ENCODE peak calls at places on chromosomes 5 and 9, in seven cellular contexts. H is foreskin keratinocyte, S is D341Med, Z is AG04450, J is activated T-helper 1 cell treated with Interleukin-2 at 50 U/mL for 16 hours, D is hypothalamus, W is AG08395. V is an unnamed sample.

GRCh38 chr5:122849746-122850145 is 4.3 kb downstream of the SNX24 start:
- DNase-seq in H (peak), S (no peak), Z (no peak), J (no peak), D (no peak), W (no peak), V (peak)

GRCh38 chr5:149946118-149946517 is 1.5 kb upstream of the PDE6A start:
- DNase-seq in H (no peak), S (no peak), Z (no peak), J (no peak), D (no peak), W (no peak), V (no peak)

GRCh38 chr5:32233696-32234447 is 59.8 kb upstream of the GOLPH3 start:
- DNase-seq in H (no peak), S (peak), Z (no peak), J (no peak), D (no peak), W (peak), V (no peak)

GRCh38 chr9:20197976-20198685 is 409.3 kb upstream of the SLC24A2 start:
- DNase-seq in H (peak), S (peak), Z (no peak), J (no peak), D (no peak), W (no peak), V (peak)

GRCh38 chr9:72554221-72554641 is 32.8 kb downstream of the TMC1 start:
- DNase-seq in H (peak), S (no peak), Z (peak), J (no peak), D (no peak), W (peak), V (peak)

GRCh38 chr5:151924564-151925395 is at the start of gene GLRA1:
- DNase-seq in H (peak), S (peak), Z (peak), J (peak), D (peak), W (peak), V (peak)

GRCh38 chr9:69325409-69326212 is 596 bp downstream of the ENTREP1 start:
- DNase-seq in H (no peak), S (peak), Z (no peak), J (no peak), D (no peak), W (peak), V (no peak)

GRCh38 chr5:19266791-19267190 is 721.2 kb downstream of the CDH18 start:
- DNase-seq in H (no peak), S (no peak), Z (no peak), J (no peak), D (no peak), W (no peak), V (no peak)

GRCh38 chr5:89253931-89254330 is 370.9 kb upstream of the MEF2C start:
- DNase-seq in H (no peak), S (no peak), Z (no peak), J (no peak), D (no peak), W (no peak), V (no peak)

GRCh38 chr9:92481029-92481633 is 1.2 kb downstream of the ASPN start:
- DNase-seq in H (peak), S (no peak), Z (no peak), J (no peak), D (no peak), W (no peak), V (no peak)

GRCh38 chr5:11719888-11720481 is 184.3 kb downstream of the CTNND2 start:
- DNase-seq in H (peak), S (peak), Z (no peak), J (no peak), D (peak), W (no peak), V (peak)

GRCh38 chr5:36870399-36871040 is 6.0 kb upstream of the NIPBL start:
- DNase-seq in H (peak), S (peak), Z (no peak), J (no peak), D (no peak), W (peak), V (no peak)

GRCh38 chr9:134139081-134139480 is 3.2 kb downstream of the WDR5 start:
- DNase-seq in H (no peak), S (no peak), Z (no peak), J (no peak), D (no peak), W (peak), V (no peak)

GRCh38 chr5:125293223-125293622 is 546.8 kb upstream of the ZNF608 start:
- DNase-seq in H (no peak), S (no peak), Z (no peak), J (no peak), D (no peak), W (no peak), V (no peak)

GRCh38 chr5:122118356-122118948 is 10.9 kb upstream of the ZNF474 start:
- DNase-seq in H (no peak), S (no peak), Z (no peak), J (no peak), D (no peak), W (no peak), V (no peak)

GRCh38 chr5:55936100-55936693 is 58.6 kb downstream of the IL6ST start:
- DNase-seq in H (peak), S (peak), Z (peak), J (peak), D (peak), W (peak), V (peak)

GRCh38 chr5:72067682-72068470 is 39.4 kb upstream of the MAP1B start:
- DNase-seq in H (peak), S (no peak), Z (peak), J (no peak), D (no peak), W (peak), V (no peak)

V was measured in Caco-2.